ENCODE peak calls at places on chromosomes 7 and 10, in nine cellular contexts. V is retinal pigment epithelial cell, O is Panc1, L is foreskin fibroblast, X is heart right ventricle, K is right lobe of liver, N is fibroblast of pulmonary artery, I is coronary artery, D is left lung. C is an unnamed sample.

GRCh38 chr10:3468919-3469638 is 296.5 kb upstream of the PITRM1 start:
- DNase-seq in V (peak; percentile 76), O (no peak), L (peak; percentile 90), X (peak; percentile 51), K (no peak), N (peak; percentile 96), I (peak; percentile 87), D (peak; percentile 74), C (peak; percentile 90)

GRCh38 chr7:45470031-45470430 is 104.1 kb upstream of the ADCY1 start:
- DNase-seq in V (no peak), O (no peak), L (no peak), X (no peak), K (no peak), N (no peak), I (no peak), D (no peak), C (no peak)

GRCh38 chr7:70434376-70434775 is 697.6 kb upstream of the GALNT17 start:
- DNase-seq in V (no peak), O (no peak), L (no peak), X (no peak), K (no peak), N (no peak), I (no peak), D (no peak), C (no peak)

GRCh38 chr10:13709931-13710690 is 123.3 kb downstream of the PRPF18 start:
- DNase-seq in V (no peak), O (no peak), L (no peak), X (peak; percentile 41), K (no peak), N (peak; percentile 41), I (no peak), D (no peak), C (no peak)

GRCh38 chr10:60856405-60856804 is 78.1 kb downstream of the CDK1 start:
- DNase-seq in V (no peak), O (no peak), L (no peak), X (no peak), K (no peak), N (no peak), I (no peak), D (no peak), C (no peak)

GRCh38 chr7:2670720-2671391 is 17.1 kb upstream of the AMZ1 start:
- DNase-seq in V (no peak), O (peak; percentile 28), L (peak; percentile 29), X (peak; percentile 78), K (peak; percentile 66), N (peak; percentile 67), I (no peak), D (peak; percentile 69), C (no peak)

GRCh38 chr10:119602241-119603095 is 5.7 kb upstream of the TIAL1 start:
- DNase-seq in V (no peak), O (no peak), L (no peak), X (no peak), K (no peak), N (peak; percentile 33), I (no peak), D (peak; percentile 40), C (no peak)

GRCh38 chr10:26044123-26044749 is 110.2 kb downstream of the MYO3A start:
- DNase-seq in V (peak; percentile 57), O (no peak), L (no peak), X (no peak), K (no peak), N (no peak), I (no peak), D (peak; percentile 54), C (no peak)

GRCh38 chr7:44275829-44276570 is 49.4 kb downstream of the CAMK2B start:
- DNase-seq in V (no peak), O (no peak), L (no peak), X (peak; percentile 5), K (no peak), N (no peak), I (no peak), D (no peak), C (no peak)

GRCh38 chr7:81603-82342 is 110.6 kb upstream of the FAM20C start:
- DNase-seq in V (no peak), O (no peak), L (no peak), X (no peak), K (peak; percentile 37), N (no peak), I (peak; percentile 45), D (no peak), C (no peak)

GRCh38 chr7:133602291-133602690 is 349.4 kb downstream of the EXOC4 start:
- DNase-seq in V (no peak), O (no peak), L (peak; percentile 28), X (no peak), K (no peak), N (peak; percentile 74), I (no peak), D (no peak), C (no peak)

GRCh38 chr10:118668228-118668952 is 72.9 kb upstream of the PRLHR start:
- DNase-seq in V (no peak), O (no peak), L (no peak), X (no peak), K (no peak), N (no peak), I (no peak), D (no peak), C (no peak)

GRCh38 chr7:4144801-4145470 is 537.2 kb upstream of the FOXK1 start:
- DNase-seq in V (no peak), O (no peak), L (peak; percentile 11), X (peak; percentile 37), K (no peak), N (peak; percentile 8), I (no peak), D (peak; percentile 59), C (no peak)

GRCh38 chr7:29289156-29290021 is 94.8 kb downstream of the CHN2 start:
- DNase-seq in V (no peak), O (no peak), L (peak; percentile 34), X (peak; percentile 22), K (no peak), N (peak; percentile 58), I (no peak), D (no peak), C (peak; percentile 52)

GRCh38 chr10:17793041-17793440 is 16.1 kb upstream of the MRC1 start:
- DNase-seq in V (no peak), O (no peak), L (no peak), X (no peak), K (no peak), N (no peak), I (no peak), D (no peak), C (no peak)

GRCh38 chr7:94648731-94649130 is 7.2 kb downstream of the SGCE start:
- DNase-seq in V (no peak), O (no peak), L (no peak), X (no peak), K (no peak), N (no peak), I (no peak), D (no peak), C (no peak)

GRCh38 chr10:98410135-98410743 is 4.7 kb downstream of the PYROXD2 start:
- DNase-seq in V (no peak), O (no peak), L (no peak), X (no peak), K (no peak), N (no peak), I (no peak), D (no peak), C (no peak)

GRCh38 chr7:150648358-150649083 is 16.3 kb upstream of the GIMAP6 start:
- DNase-seq in V (no peak), O (no peak), L (no peak), X (no peak), K (no peak), N (no peak), I (no peak), D (no peak), C (no peak)

GRCh38 chr7:150645259-150646020 is 13.3 kb upstream of the GIMAP6 start:
- DNase-seq in V (no peak), O (no peak), L (no peak), X (no peak), K (no peak), N (no peak), I (no peak), D (no peak), C (no peak)

GRCh38 chr7:150649084-150649385 is 16.9 kb upstream of the GIMAP6 start:
- DNase-seq in V (no peak), O (no peak), L (no peak), X (no peak), K (no peak), N (no peak), I (no peak), D (no peak), C (no peak)

DNA sequence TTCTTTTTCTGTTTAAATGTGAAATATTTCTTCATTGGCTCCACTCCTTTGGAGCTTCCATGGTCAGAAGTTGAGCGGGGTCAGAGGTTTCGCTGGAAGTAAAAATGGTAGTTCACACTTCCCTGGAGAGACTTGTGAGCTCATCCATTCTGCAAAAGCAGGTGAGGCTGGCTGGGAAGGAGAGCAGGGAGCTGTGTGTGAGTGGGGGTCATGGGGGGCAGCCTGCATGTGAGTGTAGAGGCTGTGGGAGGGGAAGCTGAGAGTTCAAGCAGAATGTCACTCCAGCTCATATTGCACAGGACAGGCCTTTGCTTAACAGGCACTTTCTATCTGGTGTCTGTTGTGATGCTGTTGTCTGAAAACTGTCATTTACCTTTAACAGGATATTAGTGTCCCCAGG is 17.2 kb upstream of the GIMAP6 start:
- DNase-seq in V (no peak), O (no peak), L (no peak), X (no peak), K (no peak), N (no peak), I (no peak), D (no peak), C (no peak)
- TF ChIP-seq CTCF in V (no peak), O (no peak), L (no peak), X (no peak), K (no peak), N (no peak), I (no peak), D (no peak), C (no peak)

DNA sequence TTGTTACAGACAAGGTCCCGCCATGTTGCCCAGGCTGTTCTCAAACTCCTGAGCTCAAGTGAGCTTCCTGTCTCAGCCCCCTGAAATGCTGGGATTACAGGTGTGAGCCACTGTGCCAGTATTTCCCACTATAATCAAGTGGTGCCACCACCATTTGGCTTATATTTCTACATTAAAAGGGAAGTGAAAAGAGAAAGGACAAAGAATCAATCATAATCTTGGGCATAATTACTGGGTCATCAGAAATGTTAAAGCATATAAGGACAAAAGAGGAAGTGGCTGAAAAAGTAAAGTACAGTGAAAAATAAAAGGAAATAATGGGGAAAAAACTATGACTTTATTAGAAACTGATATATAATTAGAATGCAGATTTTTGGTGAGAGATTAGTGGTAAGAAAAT is 25.7 kb upstream of the ENTPD1 start:
- DNase-seq in V (no peak), O (no peak), L (no peak), X (no peak), K (no peak), N (no peak), I (no peak), D (no peak), C (no peak)
- H3K4me3 ChIP-seq in V (no peak overlapping the region), O (no peak overlapping the region), L (no peak overlapping the region), X (no peak overlapping the region), K (no peak overlapping the region), N (no peak overlapping the region), I (no peak overlapping the region), D (no peak overlapping the region), C (no peak overlapping the region)

GRCh38 chr7:156772725-156773124 is 120.3 kb downstream of the LMBR1 start:
- DNase-seq in V (no peak), O (no peak), L (no peak), X (no peak), K (no peak), N (no peak), I (no peak), D (no peak), C (no peak)
- TF ChIP-seq CTCF in V (no peak), O (no peak), L (no peak), X (no peak), K (no peak), N (no peak), I (no peak), D (no peak), C (no peak)

GRCh38 chr7:33597181-33597580 is 308.2 kb upstream of the BMPER start:
- DNase-seq in V (no peak), O (no peak), L (no peak), X (no peak), K (no peak), N (no peak), I (no peak), D (no peak), C (no peak)
- H3K4me3 ChIP-seq in V (no peak overlapping the region), O (no peak overlapping the region), L (no peak overlapping the region), X (no peak overlapping the region), K (no peak overlapping the region), N (no peak overlapping the region), I (no peak overlapping the region), D (no peak overlapping the region), C (no peak overlapping the region)